ENCODE peak calls at places on chromosomes 6 and 20, in four cellular contexts. K, P, Q and S are unnamed samples. For H3K4me1, the result is how much of the 10 kb centered on the place peaks cover.

GRCh38 chr6:108728826-108729225 is 119.4 kb upstream of the ARMC2 start:
- DNase-seq in K (no peak), P (no peak), Q (no peak), S (no peak)

GRCh38 chr20:1617055-1617454 is 2.8 kb downstream of the SIRPB1 start:
- DNase-seq in K (no peak), P (no peak), Q (no peak), S (no peak)

GRCh38 chr6:106360410-106360988 is at the start of gene CRYBG1:
- DNase-seq in K (peak), P (peak), Q (peak), S (peak)

GRCh38 chr6:99002826-99003225 is 55.1 kb upstream of the FBXL4 start:
- DNase-seq in K (no peak), P (no peak), Q (no peak), S (no peak)

GRCh38 chr20:50580016-50580747 is 70.0 kb downstream of the PTPN1 start:
- DNase-seq in K (peak), P (no peak), Q (peak), S (peak)

GRCh38 chr20:18436847-18437246 is 30.0 kb downstream of the DZANK1 start:
- DNase-seq in K (no peak), P (no peak), Q (no peak), S (no peak)

GRCh38 chr20:5127859-5128409 is 1.1 kb downstream of the CDS2 start:
- DNase-seq in K (no peak), P (no peak), Q (no peak), S (no peak)

GRCh38 chr6:134105903-134106302 is 53.5 kb upstream of the SLC2A12 start:
- DNase-seq in K (no peak), P (no peak), Q (no peak), S (no peak)

GRCh38 chr6:13709698-13710551 is 1.7 kb downstream of the RANBP9 start:
- DNase-seq in K (peak), P (peak), Q (no peak), S (no peak)

GRCh38 chr20:11832397-11832796 is 85.3 kb upstream of the BTBD3 start:
- DNase-seq in K (no peak), P (no peak), Q (no peak), S (no peak)

GRCh38 chr20:44959896-44960852 is at the start of gene TOMM34:
- DNase-seq in K (peak), P (peak), Q (peak), S (peak)

GRCh38 chr6:19536838-19537237 is 300.3 kb upstream of the ID4 start:
- DNase-seq in K (no peak), P (no peak), Q (no peak), S (no peak)

GRCh38 chr20:22339091-22339881 is 245.1 kb downstream of the FOXA2 start:
- DNase-seq in K (peak), P (peak), Q (peak), S (peak)

GRCh38 chr6:119602215-119603178 is 252.9 kb upstream of the MAN1A1 start:
- DNase-seq in K (no peak), P (no peak), Q (no peak), S (no peak)

GRCh38 chr20:15930324-15931305 is 642.6 kb downstream of the KIF16B start:
- DNase-seq in K (no peak), P (no peak), Q (peak), S (no peak)

GRCh38 chr6:20693466-20694063 is 159.3 kb downstream of the CDKAL1 start:
- DNase-seq in K (no peak), P (no peak), Q (no peak), S (no peak)

GRCh38 chr6:124203812-124204167 is 400.1 kb downstream of the NKAIN2 start:
- DNase-seq in K (no peak), P (no peak), Q (no peak), S (no peak)

GRCh38 chr6:104548297-104548696 is 311.4 kb downstream of the HACE1 start:
- DNase-seq in K (no peak), P (no peak), Q (no peak), S (no peak)

GRCh38 chr6:159533568-159533967 is 159.5 kb downstream of the SOD2 start:
- DNase-seq in K (no peak), P (no peak), Q (no peak), S (no peak)

GRCh38 chr6:47135772-47136171 is 93.6 kb upstream of the ADGRF1 start:
- DNase-seq in K (peak), P (no peak), Q (no peak), S (no peak)

GRCh38 chr6:134447883-134448387 is 130.0 kb upstream of the SGK1 start:
- DNase-seq in K (no peak), P (no peak), Q (no peak), S (no peak)

GRCh38 chr6:15349379-15349778 is 103.5 kb downstream of the JARID2 start:
- DNase-seq in K (no peak), P (no peak), Q (no peak), S (no peak)

GRCh38 chr20:17995967-17996819 is 27.4 kb downstream of the MGME1 start:
- DNase-seq in K (peak), P (peak), Q (peak), S (peak)

GRCh38 chr6:170286934-170287265 is 4.0 kb downstream of the DLL1 start:
- DNase-seq in K (no peak), P (no peak), Q (no peak), S (no peak)

GRCh38 chr20:50068041-50068651 is 44.8 kb downstream of the UBE2V1 start:
- DNase-seq in K (no peak), P (no peak), Q (no peak), S (no peak)

GRCh38 chr6:26365633-26365995 is 616 bp downstream of the BTN3A2 start:
- DNase-seq in K (no peak), P (no peak), Q (no peak), S (no peak)

GRCh38 chr20:32484221-32485125 is 100.7 kb downstream of the NOL4L start:
- DNase-seq in K (no peak), P (no peak), Q (no peak), S (peak)

GRCh38 chr20:62301111-62301668 is 1.6 kb upstream of the ADRM1 start:
- DNase-seq in K (no peak), P (no peak), Q (no peak), S (no peak)

GRCh38 chr20:62300319-62300718 is 2.5 kb upstream of the ADRM1 start:
- DNase-seq in K (no peak), P (no peak), Q (no peak), S (no peak)

GRCh38 chr20:62302341-62303048 is at the start of gene ADRM1:
- DNase-seq in K (peak), P (peak), Q (peak), S (peak)

GRCh38 chr20:62303049-62303326 is 191 bp downstream of the ADRM1 start:
- DNase-seq in K (no peak), P (no peak), Q (no peak), S (no peak)

GRCh38 chr20:62301773-62302340 is 940 bp upstream of the ADRM1 start:
- DNase-seq in K (peak), P (peak), Q (peak), S (peak)
- TF ChIP-seq CTCF in K (peak), P (peak), Q (peak), S (peak)

DNA sequence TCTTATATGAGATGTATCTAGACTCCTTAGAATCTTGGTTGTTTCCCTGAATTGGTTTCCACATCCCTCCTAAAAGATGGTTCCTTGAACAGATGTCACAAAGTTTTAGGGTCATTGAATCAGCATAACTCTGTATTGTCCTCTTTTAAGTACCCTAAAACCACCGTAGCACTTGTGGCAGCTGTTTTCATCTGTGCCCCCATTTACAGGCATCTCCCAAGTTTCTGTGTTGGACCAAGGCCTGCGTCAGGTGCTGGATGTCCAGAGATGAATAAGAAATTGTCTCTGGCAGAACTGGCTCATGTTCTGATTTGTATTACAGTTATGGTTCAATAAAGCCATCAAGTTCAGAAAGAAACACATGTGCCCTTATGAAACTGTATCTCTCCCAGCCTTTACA is 48.3 kb downstream of the CTNNBL1 start:
- DNase-seq in K (no peak), P (no peak), Q (no peak), S (no peak)
- H3K4me1 ChIP-seq in K (under half), P (under half), Q (under half), S (under half)

DNA sequence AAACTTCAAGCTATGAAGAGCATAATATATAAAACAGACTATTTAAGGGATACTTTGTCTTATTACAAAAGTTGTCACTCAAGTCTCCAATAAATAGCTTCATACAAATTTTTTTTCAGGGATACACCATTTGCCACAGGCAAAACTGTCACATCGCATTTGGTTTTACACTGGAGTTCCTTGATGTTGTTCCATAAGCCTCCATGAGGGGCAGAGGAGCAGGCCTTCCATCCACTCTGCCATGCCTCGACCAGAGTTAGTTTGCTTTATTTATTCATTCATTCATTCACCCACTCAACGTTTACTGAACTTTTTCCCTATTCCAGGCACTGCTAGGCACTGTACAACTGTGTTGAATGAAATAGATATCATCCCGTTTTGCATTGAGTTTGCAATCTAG is 246.6 kb downstream of the PHF3 start:
- DNase-seq in K (no peak), P (no peak), Q (no peak), S (peak)
- TF ChIP-seq CTCF in K (no peak), P (peak), Q (no peak), S (peak)

DNA sequence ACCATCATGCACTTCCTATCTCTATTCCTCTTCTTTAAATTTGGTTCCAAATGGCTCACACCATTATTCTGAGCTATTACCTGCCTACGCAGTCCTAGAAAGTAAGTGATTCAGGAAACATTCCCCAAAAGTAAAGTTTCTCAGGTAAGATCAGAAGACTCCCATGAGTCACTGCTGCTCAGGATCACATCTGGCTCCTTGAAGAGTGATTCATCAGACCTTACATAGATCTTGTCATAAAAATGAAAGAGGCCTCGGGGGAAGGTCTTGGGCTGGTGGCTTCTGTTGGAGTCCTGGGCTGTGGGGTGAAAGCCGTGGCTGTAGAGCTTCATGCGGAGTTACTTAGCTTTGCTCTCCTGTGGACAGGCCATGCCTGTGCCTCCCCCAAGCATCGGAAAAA is 35.9 kb downstream of the PLG start:
- DNase-seq in K (no peak), P (no peak), Q (no peak), S (no peak)
- H3K4me1 ChIP-seq in K (under half), P (under half), Q (under half), S (under half)

GRCh38 chr6:29748391-29749352 is 25.4 kb downstream of the HLA-F start:
- DNase-seq in K (peak), P (peak), Q (peak), S (peak)

GRCh38 chr6:29747688-29748250 is 24.5 kb downstream of the HLA-F start:
- DNase-seq in K (peak), P (no peak), Q (no peak), S (no peak)

GRCh38 chr6:29746050-29746449 is 22.8 kb downstream of the HLA-F start:
- DNase-seq in K (no peak), P (no peak), Q (no peak), S (no peak)

GRCh38 chr6:29745386-29745785 is 22.2 kb downstream of the HLA-F start:
- DNase-seq in K (no peak), P (no peak), Q (no peak), S (no peak)

GRCh38 chr6:29746846-29747687 is 23.8 kb downstream of the HLA-F start:
- DNase-seq in K (no peak), P (no peak), Q (no peak), S (no peak)
- TF ChIP-seq CTCF in K (no peak), P (no peak), Q (no peak), S (no peak)

GRCh38 chr20:62770111-62770910 is 26.0 kb upstream of the MRGBP start:
- DNase-seq in K (no peak), P (no peak), Q (no peak), S (no peak)

GRCh38 chr20:62766716-62767115 is 29.6 kb upstream of the MRGBP start:
- DNase-seq in K (no peak), P (no peak), Q (no peak), S (peak)

GRCh38 chr20:62769346-62770071 is 26.8 kb upstream of the MRGBP start:
- DNase-seq in K (no peak), P (no peak), Q (no peak), S (no peak)

GRCh38 chr20:62768815-62769287 is 27.4 kb upstream of the MRGBP start:
- DNase-seq in K (no peak), P (no peak), Q (no peak), S (no peak)

DNA sequence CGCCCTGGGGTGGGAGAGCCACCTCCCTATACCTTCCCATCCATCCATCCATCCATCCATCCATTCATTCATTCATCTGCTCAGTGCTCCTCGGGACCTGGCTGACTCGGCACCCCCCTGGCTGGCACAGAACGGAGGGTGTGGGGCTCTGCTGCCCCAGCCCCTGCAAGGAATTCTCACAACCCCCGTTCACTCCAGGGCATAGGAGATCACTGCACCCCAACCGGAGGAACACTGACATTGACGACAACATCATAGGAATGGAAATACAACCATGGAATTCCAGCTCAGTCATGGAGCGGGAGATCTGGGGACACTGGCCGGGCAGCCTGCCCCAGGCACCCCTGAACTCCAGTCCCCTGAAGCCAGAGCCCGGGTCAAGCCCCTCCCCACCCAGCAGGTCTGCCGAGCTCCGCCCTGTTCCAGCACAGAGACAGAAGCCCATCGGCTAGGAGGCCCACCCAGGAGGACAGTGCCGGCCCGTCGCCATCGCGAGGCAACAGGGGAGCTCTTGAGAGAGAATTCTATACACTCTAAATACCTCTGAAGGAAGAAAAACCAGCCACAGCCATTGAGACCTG is 27.9 kb upstream of the MRGBP start:
- DNase-seq in K (no peak), P (no peak), Q (no peak), S (no peak)
- H3K4me1 ChIP-seq in K (under half), P (under half), Q (under half), S (under half)